ENCODE peak calls at places on chromosomes 11 and 22, in five cellular contexts. P is IMR-90, N is transverse colon, V is body of pancreas, T is GM12891. E is an unnamed sample.

GRCh38 chr11:71395010-71395560 is 53.1 kb downstream of the DHCR7 start:
- DNase-seq in P (no peak), N (no peak), V (no peak), T (no peak), E (no peak)

GRCh38 chr22:31451709-31452571 is 37.7 kb downstream of the EIF4ENIF1 start:
- DNase-seq in P (peak; percentile 59), N (no peak), V (no peak), T (no peak), E (peak; percentile 44)

GRCh38 chr11:69099193-69099592 is 50.5 kb downstream of the TPCN2 start:
- DNase-seq in P (no peak), N (peak; percentile 46), V (no peak), T (no peak), E (no peak)

GRCh38 chr22:24865508-24865907 is 59.5 kb downstream of the SGSM1 start:
- DNase-seq in P (no peak), N (peak; percentile 35), V (no peak), T (no peak), E (no peak)

GRCh38 chr11:117868815-117869642 is 7.4 kb downstream of the FXYD6 start:
- DNase-seq in P (no peak), N (no peak), V (no peak), T (no peak), E (no peak)

GRCh38 chr22:42379961-42380537 is 52.2 kb downstream of the NFAM1 start:
- DNase-seq in P (no peak), N (no peak), V (no peak), T (no peak), E (no peak)

GRCh38 chr11:45666648-45667642 is 1.5 kb upstream of the CHST1 start:
- DNase-seq in P (no peak), N (no peak), V (no peak), T (no peak), E (no peak)

GRCh38 chr22:49630448-49630946 is 197.2 kb downstream of the BRD1 start:
- DNase-seq in P (no peak), N (no peak), V (no peak), T (no peak), E (no peak)

GRCh38 chr22:28674121-28674563 is 5.5 kb downstream of the TTC28 start:
- DNase-seq in P (peak; percentile 43), N (no peak), V (no peak), T (peak; percentile 27), E (no peak)

GRCh38 chr11:28569099-28569498 is 460.9 kb downstream of the METTL15 start:
- DNase-seq in P (no peak), N (no peak), V (no peak), T (no peak), E (no peak)

GRCh38 chr22:28410050-28410816 is 269.4 kb downstream of the TTC28 start:
- DNase-seq in P (peak; percentile 71), N (no peak), V (no peak), T (no peak), E (no peak)

GRCh38 chr22:32325416-32325801 is 32.3 kb upstream of the RFPL3 start:
- DNase-seq in P (no peak), N (no peak), V (no peak), T (no peak), E (peak; percentile 57)

GRCh38 chr22:37273126-37273845 is 9.0 kb upstream of the CYTH4 start:
- DNase-seq in P (peak; percentile 79), N (no peak), V (no peak), T (no peak), E (no peak)

GRCh38 chr11:94402355-94402754 is 1.1 kb upstream of the GPR83 start:
- DNase-seq in P (no peak), N (no peak), V (no peak), T (no peak), E (no peak)

GRCh38 chr22:37639070-37639760 is at the start of gene SH3BP1:
- DNase-seq in P (no peak), N (peak; percentile 81), V (peak; percentile 37), T (peak; percentile 81), E (peak; percentile 41)

GRCh38 chr11:102109896-102110760 is at the start of gene YAP1:
- DNase-seq in P (peak; percentile 91), N (peak; percentile 89), V (peak; percentile 88), T (peak; percentile 46), E (peak; percentile 72)

GRCh38 chr11:102112654-102112926 is 2.3 kb downstream of the YAP1 start:
- DNase-seq in P (no peak), N (no peak), V (no peak), T (no peak), E (no peak)

GRCh38 chr11:102111011-102111786 is 952 bp downstream of the YAP1 start:
- DNase-seq in P (peak; percentile 81), N (peak; percentile 71), V (peak; percentile 77), T (peak; percentile 30), E (no peak)

GRCh38 chr11:102110761-102111010 is 439 bp downstream of the YAP1 start:
- DNase-seq in P (no peak), N (no peak), V (no peak), T (peak; percentile 30), E (no peak)

GRCh38 chr11:102111787-102112653 is 1.8 kb downstream of the YAP1 start:
- DNase-seq in P (peak; percentile 94), N (peak; percentile 43), V (peak; percentile 67), T (no peak), E (no peak)
- TF ChIP-seq POLR2A in P (peak; percentile 84), N (peak; percentile 72), V (peak; percentile 33), T (no peak), E (no peak)

DNA sequence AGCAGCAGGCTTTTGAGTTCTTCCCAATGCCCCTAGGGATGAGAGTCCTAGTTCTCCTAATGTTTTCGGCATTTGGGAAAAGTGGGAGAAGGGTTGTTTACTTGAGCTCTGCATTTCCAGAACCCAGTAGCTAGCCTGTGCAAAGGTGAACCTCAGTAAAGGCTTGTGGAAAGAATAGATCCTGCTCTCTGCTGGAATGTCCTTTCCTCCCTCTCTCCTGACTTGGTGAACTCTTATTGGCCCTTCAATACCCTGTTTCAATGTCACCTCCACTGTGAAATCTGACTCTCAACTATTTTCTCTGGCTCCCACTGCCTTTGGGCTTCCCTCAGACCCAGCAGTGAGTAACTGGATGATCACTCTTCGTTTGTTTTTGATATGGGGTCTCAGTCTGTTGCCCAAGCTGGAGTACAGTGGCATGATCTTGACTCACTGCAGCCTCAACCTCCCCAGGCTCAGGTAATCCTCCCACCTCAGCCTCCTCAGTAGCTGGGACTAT is 2.4 kb upstream of the UVRAG start:
- DNase-seq in P (no peak), N (no peak), V (no peak), T (no peak), E (no peak)
- TF ChIP-seq POLR2A in P (no peak), N (no peak), V (no peak), T (no peak), E (no peak)

DNA sequence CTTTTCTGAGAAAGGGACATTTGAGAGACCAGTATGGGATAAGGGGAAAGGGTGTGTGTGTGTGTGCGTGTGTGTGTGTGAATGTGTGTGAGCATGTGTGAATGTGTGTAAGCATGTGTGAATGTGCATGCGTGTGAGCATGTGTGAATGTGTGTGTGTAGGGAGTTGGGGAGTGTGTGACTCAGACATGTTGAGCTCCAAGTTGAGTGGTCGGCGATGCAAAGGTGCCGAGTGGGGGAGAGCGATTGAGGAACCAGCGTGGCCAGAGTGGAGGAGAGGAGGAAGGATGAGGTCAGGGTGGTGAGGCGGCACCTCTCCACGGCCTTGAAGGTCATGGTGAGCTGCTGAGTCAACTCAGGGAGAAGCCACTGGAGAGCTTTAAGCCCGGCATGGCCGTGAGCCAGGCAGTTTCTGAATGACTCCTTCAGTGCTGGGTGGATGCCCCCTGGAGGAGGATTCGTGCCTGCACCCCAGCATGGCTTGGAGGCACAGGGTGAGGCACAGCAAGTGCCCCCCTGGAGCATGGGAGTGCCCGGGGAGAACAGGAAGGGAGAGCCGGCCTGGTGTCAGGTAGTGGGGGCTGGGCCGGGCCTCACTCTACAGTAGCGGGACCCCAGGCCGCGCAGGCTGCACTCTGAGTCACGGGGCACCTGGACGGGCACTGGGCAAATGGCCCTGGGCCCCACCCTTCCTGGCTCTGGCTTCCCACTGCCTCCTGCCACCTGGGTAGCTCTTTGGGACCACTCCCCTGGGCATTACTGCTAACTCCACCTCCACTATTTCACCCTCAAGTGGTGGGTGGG is 8.2 kb upstream of the CCDC88B start:
- DNase-seq in P (peak; percentile 87), N (peak; percentile 92), V (peak; percentile 91), T (peak; percentile 78), E (peak; percentile 95)
- TF ChIP-seq POLR2A in P (no peak), N (no peak), V (no peak), T (no peak), E (no peak)

GRCh38 chr11:101914737-101915426 is at the start of gene CEP126:
- DNase-seq in P (peak; percentile 93), N (peak; percentile 95), V (peak; percentile 91), T (peak; percentile 75), E (peak; percentile 84)
- TF ChIP-seq POLR2A in P (peak; percentile 69), N (peak; percentile 50), V (no peak), T (no peak), E (peak; percentile 52)

GRCh38 chr11:9613118-9613829 is 39.8 kb downstream of the WEE1 start:
- DNase-seq in P (peak; percentile 98), N (peak; percentile 95), V (peak; percentile 95), T (peak; percentile 71), E (peak; percentile 88)
- TF ChIP-seq POLR2A in P (peak; percentile 75), N (peak; percentile 73), V (peak; percentile 82), T (no peak), E (peak; percentile 24)

GRCh38 chr11:86668929-86669328 is 3.5 kb downstream of the ME3 start:
- DNase-seq in P (no peak), N (no peak), V (no peak), T (no peak), E (no peak)

GRCh38 chr11:86663741-86664140 is 8.7 kb downstream of the ME3 start:
- DNase-seq in P (no peak), N (no peak), V (no peak), T (no peak), E (no peak)

GRCh38 chr11:86664930-86665329 is 7.5 kb downstream of the ME3 start:
- DNase-seq in P (no peak), N (no peak), V (no peak), T (no peak), E (no peak)

GRCh38 chr11:86669424-86669823 is 3.0 kb downstream of the ME3 start:
- DNase-seq in P (no peak), N (no peak), V (no peak), T (no peak), E (no peak)

GRCh38 chr11:86666193-86666592 is 6.2 kb downstream of the ME3 start:
- DNase-seq in P (no peak), N (no peak), V (no peak), T (no peak), E (no peak)
- TF ChIP-seq POLR2A in P (no peak), N (no peak), V (no peak), T (no peak), E (no peak)

E was measured in erythroblast.